ENCODE peak calls at places on chromosomes 5 and 9, in seven cellular contexts. R is NCI-H446; B is aorta; S is HEK293T; F is stimulated activated CD8-positive, alpha-beta memory T cell treated with anti-CD3 and anti-CD28 coated beads, Interleukin-2, amount 100 ng/mL, for 1 hour; O is endodermal cell; E is ELR. U is an unnamed sample.

GRCh38 chr5:13735686-13736085 is 208.8 kb downstream of the DNAH5 start:
- DNase-seq in R (no peak), B (no peak), S (no peak), F (no peak), O (no peak), E (no peak), U (no peak)

GRCh38 chr5:84383816-84384603 is 670 bp downstream of the EDIL3 start:
- DNase-seq in R (peak; percentile 47), B (peak; percentile 85), S (peak; percentile 30), F (no peak), O (peak; percentile 91), E (peak; percentile 42), U (peak; percentile 62)

GRCh38 chr9:112575107-112575506 is 88.5 kb downstream of the KIAA1958 start:
- DNase-seq in R (no peak), B (no peak), S (no peak), F (no peak), O (no peak), E (no peak), U (no peak)

GRCh38 chr9:81132796-81133195 is 556.6 kb downstream of the TLE1 start:
- DNase-seq in R (no peak), B (no peak), S (no peak), F (no peak), O (no peak), E (no peak), U (no peak)

GRCh38 chr5:53422539-53422938 is 57.9 kb upstream of the FST start:
- DNase-seq in R (no peak), B (no peak), S (no peak), F (no peak), O (no peak), E (peak; percentile 66), U (no peak)

GRCh38 chr9:37508834-37509206 is 23.1 kb downstream of the POLR1E start:
- DNase-seq in R (no peak), B (peak; percentile 32), S (no peak), F (no peak), O (no peak), E (no peak), U (no peak)

GRCh38 chr5:113361701-113362100 is 73.1 kb downstream of the TSSK1B start:
- DNase-seq in R (no peak), B (no peak), S (no peak), F (no peak), O (no peak), E (no peak), U (no peak)

GRCh38 chr9:4519604-4520003 is 29.3 kb downstream of the SLC1A1 start:
- DNase-seq in R (no peak), B (no peak), S (no peak), F (no peak), O (no peak), E (no peak), U (no peak)

GRCh38 chr5:151825445-151825844 is 53.7 kb downstream of the G3BP1 start:
- DNase-seq in R (peak; percentile 75), B (no peak), S (peak; percentile 71), F (no peak), O (peak; percentile 85), E (peak; percentile 73), U (peak; percentile 65)

GRCh38 chr5:137342764-137343163 is 156.4 kb downstream of the SPOCK1 start:
- DNase-seq in R (no peak), B (no peak), S (no peak), F (no peak), O (no peak), E (peak; percentile 23), U (no peak)

GRCh38 chr9:14198544-14199510 is 115.1 kb downstream of the NFIB start:
- DNase-seq in R (peak; percentile 100), B (no peak), S (no peak), F (no peak), O (no peak), E (no peak), U (peak; percentile 67)

GRCh38 chr5:95843733-95844223 is 21.3 kb upstream of the GLRX start:
- DNase-seq in R (peak; percentile 5), B (no peak), S (no peak), F (no peak), O (peak; percentile 26), E (no peak), U (no peak)

GRCh38 chr5:79641414-79641813 is 29.2 kb downstream of the TENT2 start:
- DNase-seq in R (no peak), B (no peak), S (no peak), F (no peak), O (no peak), E (no peak), U (no peak)

GRCh38 chr5:165242701-165243100 is 1737.3 kb downstream of the MAT2B start:
- DNase-seq in R (no peak), B (no peak), S (no peak), F (no peak), O (no peak), E (no peak), U (no peak)

GRCh38 chr9:84773023-84773422 is 103.5 kb downstream of the NTRK2 start:
- DNase-seq in R (no peak), B (no peak), S (no peak), F (no peak), O (no peak), E (peak; percentile 17), U (no peak)

GRCh38 chr9:4796988-4797956 is 4.5 kb downstream of the RCL1 start:
- DNase-seq in R (peak; percentile 60), B (no peak), S (peak; percentile 23), F (no peak), O (peak; percentile 71), E (peak; percentile 65), U (no peak)

GRCh38 chr9:5899292-5899691 is 8.6 kb downstream of the MLANA start:
- DNase-seq in R (no peak), B (no peak), S (no peak), F (no peak), O (no peak), E (peak; percentile 13), U (no peak)

GRCh38 chr9:8857330-8858249 is 1058.0 kb upstream of the DMAC1 start:
- DNase-seq in R (peak; percentile 62), B (peak; percentile 91), S (peak; percentile 16), F (no peak), O (peak; percentile 86), E (no peak), U (peak; percentile 78)

GRCh38 chr5:5777013-5777412 is 354.5 kb downstream of the ICE1 start:
- DNase-seq in R (no peak), B (no peak), S (no peak), F (no peak), O (no peak), E (no peak), U (no peak)

GRCh38 chr5:36052542-36052941 is 14.1 kb downstream of the UGT3A2 start:
- DNase-seq in R (no peak), B (no peak), S (no peak), F (no peak), O (no peak), E (peak; percentile 16), U (no peak)

GRCh38 chr9:131618071-131618479 is 72.8 kb downstream of the PRRT1B start:
- DNase-seq in R (peak; percentile 48), B (no peak), S (peak; percentile 55), F (no peak), O (no peak), E (no peak), U (no peak)

GRCh38 chr5:91839232-91839631 is 456.1 kb upstream of the ARRDC3 start:
- DNase-seq in R (no peak), B (no peak), S (no peak), F (no peak), O (no peak), E (no peak), U (no peak)

GRCh38 chr5:173333900-173334685 is 5.9 kb upstream of the STC2 start:
- DNase-seq in R (no peak), B (no peak), S (no peak), F (no peak), O (no peak), E (peak; percentile 91), U (no peak)

GRCh38 chr9:19470981-19471650 is 62.3 kb downstream of the ACER2 start:
- DNase-seq in R (no peak), B (no peak), S (no peak), F (no peak), O (peak; percentile 20), E (no peak), U (no peak)

GRCh38 chr9:116628706-116629105 is 58.4 kb upstream of the TRIM32 start:
- DNase-seq in R (no peak), B (no peak), S (no peak), F (no peak), O (no peak), E (no peak), U (no peak)

GRCh38 chr9:125088752-125089151 is 54.6 kb downstream of the SCAI start:
- DNase-seq in R (no peak), B (no peak), S (no peak), F (no peak), O (no peak), E (no peak), U (no peak)

GRCh38 chr9:35035851-35036701 is 36.3 kb downstream of the VCP start:
- DNase-seq in R (no peak), B (peak; percentile 87), S (no peak), F (no peak), O (peak; percentile 63), E (peak; percentile 87), U (peak; percentile 65)

GRCh38 chr5:150630459-150631325 is 9.8 kb upstream of the SYNPO start:
- DNase-seq in R (peak; percentile 74), B (no peak), S (no peak), F (no peak), O (no peak), E (peak; percentile 24), U (no peak)

GRCh38 chr9:122213102-122213588 is 15.6 kb downstream of the LHX6 start:
- DNase-seq in R (no peak), B (no peak), S (no peak), F (no peak), O (no peak), E (no peak), U (no peak)

GRCh38 chr9:90842984-90843383 is 41.4 kb downstream of the SYK start:
- DNase-seq in R (no peak), B (no peak), S (no peak), F (no peak), O (no peak), E (no peak), U (no peak)

GRCh38 chr9:468766-469496 is 254.3 kb downstream of the DOCK8 start:
- DNase-seq in R (no peak), B (no peak), S (no peak), F (no peak), O (no peak), E (no peak), U (no peak)

GRCh38 chr9:97900738-97901565 is 21.3 kb downstream of the TRMO start:
- DNase-seq in R (peak; percentile 57), B (no peak), S (peak; percentile 64), F (no peak), O (peak; percentile 49), E (peak; percentile 69), U (no peak)

GRCh38 chr5:115979203-115979602 is 16.9 kb downstream of the LVRN start:
- DNase-seq in R (no peak), B (no peak), S (no peak), F (no peak), O (no peak), E (no peak), U (no peak)